ENCODE peak calls at places on chromosome 22, in four cellular contexts. Y, O, H and C are unnamed samples.

GRCh38 chr22:39240841-39241631 is 3.7 kb downstream of the PDGFB start:
- DNase-seq in Y (no peak), H (peak), O (no peak), C (peak)

GRCh38 chr22:31346733-31347250 is 646 bp upstream of the PATZ1 start:
- DNase-seq in H (no peak), O (peak), Y (peak), C (peak)

GRCh38 chr22:29704528-29705285 is 15.1 kb upstream of the CABP7 start:
- DNase-seq in Y (peak), H (peak), O (peak), C (peak)

GRCh38 chr22:49087163-49087562 is 740.5 kb downstream of the BRD1 start:
- DNase-seq in Y (no peak), H (no peak), O (no peak), C (no peak)

GRCh38 chr22:39622881-39623367 is 52.4 kb downstream of the CACNA1I start:
- DNase-seq in O (peak), H (peak), Y (peak), C (peak)

GRCh38 chr22:50189184-50189848 is 3.6 kb downstream of the TRABD start:
- DNase-seq in H (no peak), Y (no peak), O (no peak), C (no peak)

GRCh38 chr22:50473855-50474671 is 772 bp downstream of the SBF1 start:
- DNase-seq in Y (peak), O (peak), H (peak), C (peak)

GRCh38 chr22:46609175-46609690 is 11.0 kb upstream of the GRAMD4 start:
- DNase-seq in H (no peak), Y (no peak), O (no peak), C (no peak)

GRCh38 chr22:26568207-26568706 is 21.7 kb downstream of the TPST2 start:
- DNase-seq in H (peak), Y (no peak), O (no peak), C (peak)

GRCh38 chr22:37544955-37545702 is 15.2 kb upstream of the CDC42EP1 start:
- DNase-seq in H (peak), Y (peak), O (peak), C (peak)

GRCh38 chr22:40960137-40960536 is 9.0 kb downstream of the RBX1 start:
- DNase-seq in H (no peak), Y (no peak), O (no peak), C (no peak)

GRCh38 chr22:24845036-24845918 is 39.3 kb downstream of the SGSM1 start:
- DNase-seq in H (peak), Y (no peak), O (peak), C (no peak)

GRCh38 chr22:49969751-49970527 is 9.4 kb downstream of the PIM3 start:
- DNase-seq in Y (peak), H (no peak), O (no peak), C (no peak)

GRCh38 chr22:25404556-25404922 is 159.9 kb upstream of the GRK3 start:
- DNase-seq in Y (no peak), H (no peak), O (no peak), C (no peak)

GRCh38 chr22:46378499-46379300 is 43.2 kb downstream of the TRMU start:
- DNase-seq in O (no peak), Y (no peak), H (no peak), C (no peak)

GRCh38 chr22:28132466-28132865 is 213.4 kb upstream of the PITPNB start:
- DNase-seq in Y (no peak), O (no peak), H (no peak), C (no peak)

GRCh38 chr22:29342577-29343312 is 27.2 kb upstream of the RASL10A start:
- DNase-seq in H (no peak), Y (no peak), O (no peak), C (no peak)

GRCh38 chr22:17795661-17796548 is 21.6 kb upstream of the BID start:
- DNase-seq in H (no peak), Y (no peak), O (no peak), C (no peak)

GRCh38 chr22:37303821-37304274 is 21.5 kb downstream of the CYTH4 start:
- DNase-seq in H (peak), O (peak), Y (no peak), C (peak)

GRCh38 chr22:47851586-47851985 is 1089.1 kb downstream of the TBC1D22A start:
- DNase-seq in O (no peak), H (no peak), Y (no peak), C (no peak)

GRCh38 chr22:43862074-43862881 is at the start of gene SULT4A1:
- DNase-seq in O (peak), H (no peak), Y (peak), C (no peak)
- H3K4me3 ChIP-seq in O (peak), H (peak), Y (peak), C (no peak)

DNA sequence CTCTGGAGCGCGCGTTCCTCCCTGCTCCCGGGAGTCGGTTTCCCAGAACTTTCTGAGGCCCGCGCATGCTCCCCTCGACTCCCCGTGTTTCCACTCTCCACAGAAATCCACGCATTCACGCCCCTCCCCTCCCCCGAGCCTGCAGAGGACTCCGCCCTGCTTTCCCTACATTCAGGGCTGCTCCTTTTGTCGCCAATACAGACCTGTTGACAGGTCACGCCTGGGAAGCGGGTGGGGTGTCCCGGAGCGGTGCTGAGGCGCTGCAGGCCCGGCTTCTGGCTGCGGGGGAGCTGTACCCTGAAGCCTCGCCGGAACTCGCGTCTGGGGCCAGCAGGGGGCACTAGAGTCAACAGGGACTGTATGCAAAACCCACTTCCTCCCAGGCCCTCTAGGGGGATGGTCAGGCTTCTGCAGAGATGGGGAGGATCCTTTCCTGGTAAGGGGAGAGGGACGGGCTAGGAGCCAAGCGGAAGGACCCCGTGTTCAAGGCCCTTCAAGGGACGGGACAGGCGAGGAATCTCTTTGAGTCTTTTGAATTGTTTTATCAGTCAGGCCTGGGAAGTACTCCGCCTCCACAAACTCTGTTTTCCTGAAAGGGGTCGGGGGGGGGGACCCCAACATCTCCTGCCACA is at the start of gene PRAME:
- DNase-seq in Y (no peak), O (peak), H (peak), C (peak)
- TF ChIP-seq CTCF in Y (peak), O (peak), H (peak), C (peak)

DNA sequence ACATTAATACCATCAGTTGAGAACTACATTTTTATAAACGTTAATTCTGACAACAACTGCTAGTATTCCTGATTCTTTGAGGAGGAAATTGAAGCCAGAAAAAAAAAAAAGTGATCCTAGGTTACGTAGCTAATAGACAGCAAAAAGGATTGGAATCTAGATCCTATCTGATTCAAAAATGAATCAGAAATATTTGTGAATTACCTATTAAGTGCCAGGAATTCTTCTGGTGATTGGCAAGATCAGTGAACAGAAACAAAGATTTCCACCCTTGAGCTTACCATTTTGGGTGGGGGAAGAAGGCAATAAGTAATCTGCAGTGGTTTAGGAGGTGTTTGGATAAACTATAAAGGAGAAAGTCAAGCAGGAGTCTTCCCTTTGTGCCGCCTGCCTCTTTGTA is 63.9 kb upstream of the LARGE1 start:
- DNase-seq in O (no peak), Y (no peak), H (no peak), C (no peak)
- H3K4me3 ChIP-seq in O (no peak), Y (no peak), H (no peak), C (no peak)

DNA sequence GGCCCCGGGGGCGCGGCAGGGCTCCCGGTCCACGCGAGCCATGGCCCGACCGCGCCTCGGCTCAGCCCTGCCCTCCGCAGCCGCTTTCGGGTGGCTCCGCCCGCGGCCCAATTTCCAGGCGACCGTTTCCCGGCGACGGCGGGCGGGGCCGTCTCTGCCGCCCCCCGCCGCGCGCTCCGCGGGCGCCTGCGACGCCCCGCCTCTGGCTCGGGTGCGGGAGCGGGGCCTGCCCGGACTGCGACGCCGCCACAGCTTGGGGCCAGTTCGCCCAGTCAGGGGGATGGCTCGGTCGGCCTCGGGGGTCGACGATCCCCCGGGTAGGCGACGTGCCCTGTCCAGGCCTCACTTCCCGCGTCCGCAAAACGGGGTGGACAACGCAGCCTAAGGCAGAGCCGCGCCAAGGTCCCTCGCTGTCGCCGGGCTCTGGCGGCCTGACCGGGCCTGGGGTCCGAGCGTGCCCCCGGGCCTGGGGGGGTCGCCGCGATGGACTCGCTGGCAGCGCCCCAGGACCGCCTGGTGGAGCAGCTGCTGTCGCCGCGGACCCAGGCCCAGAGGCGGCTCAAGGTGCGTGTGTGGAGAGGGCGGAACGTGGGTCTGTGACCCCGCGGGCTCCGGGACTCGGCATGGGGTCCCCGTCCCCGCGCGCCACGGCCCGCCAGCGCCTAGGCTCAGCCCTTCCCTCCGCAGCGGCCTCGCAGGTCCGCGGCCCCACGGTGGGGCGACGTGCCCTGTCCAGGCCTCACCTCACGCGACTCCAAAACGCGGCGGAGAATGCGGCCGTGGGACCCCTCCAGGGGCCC is 4.2 kb downstream of the SEPTIN5 start:
- DNase-seq in O (no peak), Y (no peak), H (no peak), C (no peak)
- TF ChIP-seq CTCF in O (no peak), Y (peak), H (no peak), C (no peak)